ENCODE peak calls at places on chromosomes 2 and 18, in five cellular contexts. A, O, X, S and J are unnamed samples.

GRCh38 chr2:111185496-111186022 is 64.8 kb downstream of the BCL2L11 start:
- DNase-seq in A (peak), O (no peak), X (no peak), S (no peak), J (no peak)

GRCh38 chr2:190404487-190404886 is 3.7 kb upstream of the MFSD6 start:
- DNase-seq in A (no peak), O (peak), X (no peak), S (no peak), J (no peak)

GRCh38 chr2:241461693-241462677 is 46.4 kb downstream of the STK25 start:
- DNase-seq in A (no peak), O (no peak), X (no peak), S (no peak), J (no peak)

GRCh38 chr18:72799106-72799505 is 68.7 kb downstream of the NETO1 start:
- DNase-seq in A (no peak), O (no peak), X (no peak), S (no peak), J (no peak)

GRCh38 chr18:58624011-58624410 is 4.9 kb downstream of the ALPK2 start:
- DNase-seq in A (no peak), O (peak), X (no peak), S (no peak), J (no peak)

GRCh38 chr18:70232251-70232650 is 26.8 kb upstream of the RTTN start:
- DNase-seq in A (no peak), O (no peak), X (no peak), S (no peak), J (no peak)

GRCh38 chr2:170717599-170717963 is 2.4 kb downstream of the SP5 start:
- DNase-seq in A (no peak), O (no peak), X (no peak), S (no peak), J (no peak)

GRCh38 chr2:33272001-33272400 is 204.4 kb upstream of the RASGRP3 start:
- DNase-seq in A (no peak), O (peak), X (no peak), S (no peak), J (no peak)

GRCh38 chr2:70124983-70125480 is 37.8 kb downstream of the PCBP1 start:
- DNase-seq in A (peak), O (peak), X (peak), S (no peak), J (peak)

GRCh38 chr2:193695367-193695766 is 1500.6 kb upstream of the TMEFF2 start:
- DNase-seq in A (no peak), O (peak), X (no peak), S (no peak), J (no peak)

GRCh38 chr18:1708006-1708405 is 803.3 kb downstream of the ADCYAP1 start:
- DNase-seq in A (no peak), O (no peak), X (no peak), S (no peak), J (no peak)

GRCh38 chr18:45386256-45386655 is 229.0 kb upstream of the SLC14A2 start:
- DNase-seq in A (peak), O (peak), X (peak), S (no peak), J (no peak)

GRCh38 chr18:44807766-44808165 is 127.1 kb downstream of the SETBP1 start:
- DNase-seq in A (no peak), O (no peak), X (no peak), S (no peak), J (no peak)

GRCh38 chr2:46540496-46541342 is 61.4 kb downstream of the TMEM247 start:
- DNase-seq in A (no peak), O (peak), X (no peak), S (peak), J (peak)

GRCh38 chr2:47221039-47221438 is 65.9 kb upstream of the STPG4 start:
- DNase-seq in A (no peak), O (no peak), X (no peak), S (no peak), J (no peak)

GRCh38 chr2:32262105-32262504 is 2.6 kb downstream of the NLRC4 start:
- DNase-seq in A (no peak), O (no peak), X (no peak), S (no peak), J (no peak)

GRCh38 chr2:64434039-64434657 is 19.8 kb upstream of the LGALSL start:
- DNase-seq in A (no peak), O (no peak), X (no peak), S (no peak), J (no peak)

GRCh38 chr2:46495347-46496030 is 16.1 kb downstream of the TMEM247 start:
- DNase-seq in A (no peak), O (peak), X (no peak), S (no peak), J (no peak)

GRCh38 chr2:186130678-186131511 is 355.2 kb upstream of the ZC3H15 start:
- DNase-seq in A (no peak), O (no peak), X (no peak), S (no peak), J (no peak)

GRCh38 chr2:18067980-18068379 is 189.5 kb downstream of the KCNS3 start:
- DNase-seq in A (peak), O (no peak), X (peak), S (no peak), J (no peak)

GRCh38 chr2:85786444-85786843 is 32.7 kb downstream of the ATOH8 start:
- DNase-seq in A (no peak), O (no peak), X (no peak), S (no peak), J (no peak)

GRCh38 chr2:209719034-209719433 is 52.6 kb upstream of the UNC80 start:
- DNase-seq in A (no peak), O (no peak), X (no peak), S (no peak), J (no peak)

GRCh38 chr2:40032650-40033319 is 253.7 kb upstream of the THUMPD2 start:
- DNase-seq in A (no peak), O (peak), X (no peak), S (no peak), J (no peak)

GRCh38 chr2:108933691-108934117 is 55.3 kb downstream of the EDAR start:
- DNase-seq in A (no peak), O (no peak), X (no peak), S (no peak), J (no peak)

GRCh38 chr18:79493211-79493800 is 97.6 kb downstream of the NFATC1 start:
- DNase-seq in A (peak), O (no peak), X (no peak), S (no peak), J (peak)

GRCh38 chr18:55856191-55856590 is 268.2 kb upstream of the TCF4 start:
- DNase-seq in A (no peak), O (peak), X (no peak), S (no peak), J (no peak)

GRCh38 chr18:2853926-2854664 is 7.3 kb downstream of the EMILIN2 start:
- DNase-seq in A (no peak), O (peak), X (no peak), S (no peak), J (no peak)

GRCh38 chr2:191474459-191474858 is 203.5 kb upstream of the NABP1 start:
- DNase-seq in A (no peak), O (peak), X (no peak), S (no peak), J (no peak)

GRCh38 chr2:191478754-191479679 is 198.9 kb upstream of the NABP1 start:
- DNase-seq in A (no peak), O (peak), X (no peak), S (no peak), J (peak)

GRCh38 chr2:191481305-191482075 is 196.4 kb upstream of the NABP1 start:
- DNase-seq in A (no peak), O (peak), X (no peak), S (no peak), J (no peak)

GRCh38 chr2:191476901-191477300 is 201.0 kb upstream of the NABP1 start:
- DNase-seq in A (no peak), O (no peak), X (no peak), S (no peak), J (no peak)

GRCh38 chr2:191479680-191480023 is 198.3 kb upstream of the NABP1 start:
- DNase-seq in A (no peak), O (no peak), X (no peak), S (no peak), J (no peak)
- TF ChIP-seq CTCF in A (no peak), O (peak), X (no peak), S (no peak), J (no peak)

DNA sequence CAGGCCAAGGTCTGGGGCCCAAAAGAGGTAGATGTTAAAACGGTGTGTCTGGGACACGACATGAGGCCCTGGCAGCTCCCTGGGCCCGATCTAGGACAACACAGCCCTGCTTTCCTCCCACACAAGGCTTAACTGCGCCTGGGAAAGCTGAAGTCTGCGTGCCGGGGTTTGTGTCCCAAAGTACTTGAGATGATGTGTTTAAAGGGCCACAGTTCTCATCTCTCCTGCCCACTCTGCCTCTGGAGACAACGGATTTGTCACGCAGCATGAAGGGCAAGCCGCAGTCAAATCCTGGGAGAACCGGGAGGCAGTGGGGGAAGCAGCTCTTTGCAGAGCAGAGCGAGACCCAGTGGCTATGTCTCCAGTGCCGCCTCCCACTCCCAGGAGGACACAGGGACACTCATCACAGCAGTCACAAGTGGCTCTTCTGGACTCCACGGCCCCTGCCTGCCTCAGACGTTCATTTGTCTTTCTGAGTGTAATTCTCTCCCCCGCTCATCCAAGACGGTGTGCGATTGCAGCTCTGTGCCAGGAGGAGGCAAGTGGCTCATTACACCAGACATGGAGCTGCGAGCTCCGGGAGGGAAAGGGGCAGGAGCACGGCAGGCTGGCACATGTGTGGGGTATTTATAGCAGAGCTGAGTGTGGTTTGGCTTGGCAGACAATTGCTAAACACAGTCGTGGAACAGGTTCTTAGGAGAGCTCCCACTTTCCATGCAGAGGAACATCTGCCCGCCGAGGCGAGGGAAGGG is 57.7 kb upstream of the SEMA4C start:
- DNase-seq in A (peak), O (no peak), X (no peak), S (no peak), J (peak)
- TF ChIP-seq CTCF in A (peak), O (no peak), X (no peak), S (peak), J (peak)

GRCh38 chr2:237865623-237866041 is 6.2 kb downstream of the RAMP1 start:
- DNase-seq in A (no peak), O (no peak), X (no peak), S (no peak), J (peak)
- TF ChIP-seq CTCF in A (no peak), O (peak), X (no peak), S (no peak), J (no peak)

GRCh38 chr2:148554459-148555247 is 89.9 kb upstream of the EPC2 start:
- DNase-seq in A (no peak), O (no peak), X (peak), S (no peak), J (no peak)

GRCh38 chr2:148561389-148561788 is 83.2 kb upstream of the EPC2 start:
- DNase-seq in A (no peak), O (no peak), X (no peak), S (no peak), J (no peak)

GRCh38 chr2:148555622-148556294 is 88.8 kb upstream of the EPC2 start:
- DNase-seq in A (no peak), O (no peak), X (no peak), S (no peak), J (no peak)

GRCh38 chr2:148560501-148560900 is 84.0 kb upstream of the EPC2 start:
- DNase-seq in A (no peak), O (peak), X (no peak), S (no peak), J (no peak)

DNA sequence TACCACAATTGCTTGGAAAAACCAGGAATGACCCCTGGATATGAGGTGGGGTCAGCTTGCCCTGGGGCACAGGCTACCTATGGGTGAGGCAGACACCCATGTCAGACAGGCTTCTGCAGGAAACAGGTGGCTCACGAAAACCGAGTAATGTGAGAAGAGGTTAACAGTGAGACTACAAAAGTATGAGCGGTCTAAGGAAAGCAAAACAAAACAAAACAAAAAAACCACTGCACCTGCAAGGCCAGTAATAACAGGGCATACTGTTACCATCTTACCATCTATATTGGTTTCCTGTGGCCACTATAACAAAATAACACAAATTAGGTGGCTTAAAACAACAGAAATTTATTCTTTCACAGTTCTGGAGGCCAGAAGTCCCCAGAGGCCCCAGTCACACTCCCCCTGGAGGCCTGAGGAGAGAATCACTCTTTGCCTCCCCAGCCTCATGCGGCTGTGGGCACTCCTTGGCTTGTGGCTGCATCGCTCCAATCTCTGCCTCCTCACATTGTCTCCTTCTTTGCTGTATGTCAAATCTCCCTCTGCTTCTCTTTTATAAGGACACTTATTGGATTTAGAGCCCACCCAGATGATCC is 86.6 kb upstream of the EPC2 start:
- DNase-seq in A (no peak), O (no peak), X (no peak), S (no peak), J (no peak)
- TF ChIP-seq CTCF in A (no peak), O (no peak), X (no peak), S (no peak), J (no peak)

GRCh38 chr18:63741769-63742168 is 33.4 kb upstream of the SERPINB7 start:
- DNase-seq in A (no peak), O (peak), X (no peak), S (no peak), J (no peak)
- TF ChIP-seq CTCF in A (no peak), O (peak), X (no peak), S (no peak), J (no peak)